ENCODE peak calls at places on chromosomes 11 and 22, in ten cellular contexts. N, O, X, T, P, B, W, A, H and D are unnamed samples.

GRCh38 chr22:37887610-37888378 is 18.3 kb upstream of the MICALL1 start:
- DNase-seq in W (no peak), N (no peak), P (peak; percentile 60), X (peak; percentile 96), T (peak; percentile 34), B (no peak), O (peak; percentile 96), H (no peak), A (no peak), D (peak; percentile 70)

GRCh38 chr11:100578966-100579365 is 108.1 kb upstream of the ARHGAP42 start:
- DNase-seq in W (no peak), O (no peak), N (no peak), H (no peak), A (no peak), T (no peak), X (peak; percentile 65), P (peak; percentile 48), B (no peak), D (no peak)

GRCh38 chr11:111770581-111771134 is 4.5 kb upstream of the PPP2R1B start:
- DNase-seq in A (no peak), T (no peak), X (no peak), B (no peak), W (no peak), H (no peak), P (no peak), O (no peak), N (no peak), D (no peak)

GRCh38 chr11:66531841-66532240 is 14.0 kb downstream of the ZDHHC24 start:
- DNase-seq in T (no peak), H (no peak), N (no peak), P (no peak), A (no peak), X (no peak), B (no peak), W (no peak), O (no peak), D (no peak)

GRCh38 chr22:38202437-38203089 is 769 bp downstream of the MAFF start:
- DNase-seq in N (no peak), X (peak; percentile 84), H (peak; percentile 31), O (peak; percentile 96), P (peak; percentile 43), W (peak; percentile 50), T (peak; percentile 86), B (peak; percentile 87), A (peak; percentile 77), D (peak; percentile 88)

GRCh38 chr11:96579642-96580041 is 189.8 kb downstream of the JRKL start:
- DNase-seq in W (no peak), A (no peak), H (no peak), N (no peak), B (no peak), O (no peak), T (no peak), X (no peak), P (no peak), D (no peak)

GRCh38 chr11:17839450-17839849 is 104.9 kb downstream of the KCNC1 start:
- DNase-seq in O (no peak), X (no peak), P (no peak), B (no peak), T (no peak), A (no peak), N (no peak), W (no peak), H (no peak), D (no peak)

GRCh38 chr11:69464621-69464960 is 16.9 kb upstream of the LINC01488 start:
- DNase-seq in O (no peak), W (no peak), X (no peak), H (no peak), B (peak; percentile 65), A (no peak), N (no peak), P (no peak), T (no peak), D (no peak)

GRCh38 chr11:75035911-75036536 is 47.3 kb downstream of the NEU3 start:
- DNase-seq in A (no peak), H (no peak), W (no peak), O (no peak), X (peak; percentile 36), P (peak; percentile 23), N (peak; percentile 73), T (peak; percentile 37), B (no peak), D (no peak)

GRCh38 chr11:114182471-114182968 is 113.7 kb upstream of the NNMT start:
- DNase-seq in N (no peak), P (no peak), H (no peak), O (no peak), W (no peak), A (no peak), T (no peak), X (no peak), B (no peak), D (no peak)

GRCh38 chr22:26428515-26429457 is at the start of gene ASPHD2:
- DNase-seq in O (peak; percentile 60), T (peak; percentile 69), B (peak; percentile 85), N (no peak), A (peak; percentile 29), W (peak; percentile 74), H (no peak), X (peak; percentile 60), P (peak; percentile 84), D (no peak)

GRCh38 chr11:102793677-102794290 is 4.2 kb downstream of the MMP1 start:
- DNase-seq in H (no peak), O (no peak), X (no peak), A (no peak), T (no peak), N (no peak), P (no peak), B (peak; percentile 24), W (no peak), D (no peak)

GRCh38 chr11:12864316-12865156 is 144.6 kb upstream of the RASSF10 start:
- DNase-seq in B (no peak), H (no peak), N (no peak), T (no peak), X (peak; percentile 71), O (peak; percentile 91), P (peak; percentile 94), A (no peak), W (peak; percentile 53), D (no peak)

GRCh38 chr11:117037279-117037951 is 60.8 kb downstream of the SIK3 start:
- DNase-seq in X (peak; percentile 57), O (peak; percentile 10), B (no peak), T (no peak), P (no peak), W (no peak), N (no peak), H (no peak), A (no peak), D (no peak)

GRCh38 chr11:124415356-124415923 is 9.2 kb downstream of the OR8B4 start:
- DNase-seq in O (peak; percentile 74), N (peak; percentile 46), H (no peak), B (no peak), T (no peak), X (peak; percentile 62), A (no peak), W (no peak), P (no peak), D (peak; percentile 10)
- TF ChIP-seq CTCF in O (peak; percentile 71), N (peak; percentile 63), H (peak; percentile 54), B (peak; percentile 43), T (peak; percentile 31), X (peak; percentile 78), A (peak; percentile 58), W (peak; percentile 40), P (peak; percentile 76), D (peak; percentile 63)

DNA sequence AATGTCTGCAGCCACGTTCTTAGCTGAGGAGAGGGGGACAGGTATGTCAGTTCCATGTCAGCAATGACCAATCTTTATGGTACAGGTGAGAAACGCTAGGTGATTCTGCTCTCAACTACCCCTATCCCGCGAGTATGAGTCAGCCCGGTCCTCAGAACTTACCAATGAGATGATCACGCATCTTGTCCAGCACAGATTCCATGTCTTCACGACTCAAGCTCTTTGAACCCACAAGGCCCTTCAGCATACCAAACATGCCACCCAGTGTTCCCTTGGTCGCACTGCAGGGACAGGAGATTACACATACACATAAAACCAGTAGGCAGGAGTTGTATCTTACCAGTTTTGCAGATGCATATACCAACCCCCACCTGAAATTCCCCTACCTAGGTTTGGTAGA is 2.9 kb downstream of the SRPRA start:
- DNase-seq in O (peak; percentile 36), T (no peak), X (no peak), H (no peak), B (no peak), A (no peak), W (no peak), P (no peak), N (no peak), D (no peak)
- TF ChIP-seq CTCF in O (no peak), T (no peak), X (no peak), H (no peak), B (no peak), A (no peak), W (no peak), P (no peak), N (no peak), D (no peak)

GRCh38 chr22:29871684-29872083 is 11.3 kb upstream of the MTMR3 start:
- DNase-seq in A (no peak), O (no peak), P (no peak), B (no peak), W (no peak), X (no peak), H (no peak), N (no peak), T (no peak), D (no peak)
- TF ChIP-seq CTCF in A (no peak), O (no peak), P (no peak), B (no peak), W (no peak), X (no peak), H (no peak), N (no peak), T (no peak), D (no peak)

GRCh38 chr11:131614514-131615085 is 244.2 kb downstream of the NTM start:
- DNase-seq in B (no peak), O (no peak), A (no peak), W (no peak), N (no peak), T (no peak), P (no peak), H (no peak), X (no peak), D (no peak)

GRCh38 chr11:131622193-131622592 is 251.8 kb downstream of the NTM start:
- DNase-seq in P (no peak), A (no peak), X (no peak), H (no peak), W (no peak), T (no peak), B (no peak), N (no peak), O (no peak), D (no peak)

GRCh38 chr11:131615611-131616010 is 245.2 kb downstream of the NTM start:
- DNase-seq in T (no peak), N (no peak), B (no peak), H (no peak), A (no peak), X (no peak), P (no peak), W (no peak), O (no peak), D (no peak)

GRCh38 chr11:131616456-131616855 is 246.0 kb downstream of the NTM start:
- DNase-seq in H (no peak), N (no peak), P (no peak), A (no peak), B (no peak), T (no peak), O (no peak), X (no peak), W (no peak), D (no peak)

DNA sequence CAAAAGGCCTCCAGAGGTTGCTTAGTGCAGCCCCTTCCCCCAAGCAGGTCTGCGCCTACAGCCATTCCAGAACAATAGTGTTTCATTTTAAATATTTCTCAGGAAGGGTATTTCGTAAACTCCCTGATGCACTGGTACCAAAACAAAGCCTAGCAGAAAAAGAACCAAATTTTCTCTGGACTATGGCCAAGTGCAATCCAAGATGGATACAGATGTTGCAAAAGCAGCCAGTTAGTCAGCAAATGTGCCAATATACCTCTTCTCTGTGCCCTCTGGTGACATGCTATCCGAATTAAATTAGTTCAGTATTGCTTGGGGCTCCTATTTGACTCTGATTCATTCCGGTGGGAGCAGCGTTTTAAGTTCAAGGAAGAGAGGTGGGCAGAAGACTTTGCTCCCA is 247.8 kb downstream of the NTM start:
- DNase-seq in H (no peak), P (no peak), A (no peak), N (no peak), B (no peak), X (peak; percentile 4), O (peak; percentile 4), T (no peak), W (no peak), D (peak; percentile 19)
- TF ChIP-seq CTCF in H (no peak), P (no peak), A (no peak), N (no peak), B (no peak), X (no peak), O (no peak), T (no peak), W (no peak), D (no peak)